ENCODE peak calls at places on chromosomes 4 and X, in six cellular contexts. K, S, C, G, H and E are unnamed samples. For H3K4me1, the result is how much of the 10 kb centered on the place peaks cover.

GRCh38 chr4:128803783-128804182 is 5.7 kb upstream of the JADE1 start:
- DNase-seq in S (no peak), C (no peak), K (peak), H (no peak), G (no peak), E (no peak)

GRCh38 chr4:108502366-108502765 is 118.0 kb upstream of the RPL34 start:
- DNase-seq in H (no peak), S (no peak), C (no peak), G (no peak), K (no peak), E (no peak)

GRCh38 chr4:82948647-82949204 is 48.2 kb downstream of the THAP9 start:
- DNase-seq in K (no peak), S (no peak), G (no peak), C (no peak), H (no peak), E (no peak)

GRCh38 chr4:6205584-6205965 is 5.2 kb upstream of the JAKMIP1 start:
- DNase-seq in G (no peak), S (no peak), K (no peak), H (no peak), C (peak), E (no peak)

GRCh38 chr4:107824367-107825071 is at the start of gene SGMS2:
- DNase-seq in G (peak), S (peak), K (peak), C (peak), H (peak), E (peak)

GRCh38 chr4:182143822-182144620 is 99.2 kb upstream of the TENM3 start:
- DNase-seq in H (peak), S (no peak), G (peak), C (no peak), K (peak), E (no peak)

GRCh38 chrX:123157586-123157985 is 26.5 kb upstream of the GRIA3 start:
- DNase-seq in G (no peak), H (no peak), C (no peak), S (no peak), K (no peak), E (no peak)

GRCh38 chrX:87409113-87409841 is 108.3 kb upstream of the KLHL4 start:
- DNase-seq in S (peak), G (peak), H (no peak), K (no peak), C (peak), E (no peak)

GRCh38 chr4:183436417-183436816 is 8.0 kb upstream of the CDKN2AIP start:
- DNase-seq in S (no peak), C (no peak), G (no peak), K (no peak), H (no peak), E (no peak)

GRCh38 chr4:41207330-41207831 is 7.0 kb downstream of the APBB2 start:
- DNase-seq in K (no peak), G (no peak), C (no peak), S (no peak), H (no peak), E (no peak)

GRCh38 chr4:37389967-37390580 is 145.5 kb downstream of the NWD2 start:
- DNase-seq in G (peak), H (peak), S (no peak), C (no peak), K (peak), E (peak)

GRCh38 chrX:118660085-118660484 is 67.3 kb upstream of the IL13RA1 start:
- DNase-seq in S (no peak), G (no peak), H (no peak), K (no peak), C (no peak), E (no peak)

GRCh38 chr4:14743172-14743571 is 259.1 kb upstream of the CPEB2 start:
- DNase-seq in K (no peak), S (no peak), H (no peak), C (no peak), G (no peak), E (no peak)

GRCh38 chrX:153966841-153967535 is 4.6 kb downstream of the HCFC1 start:
- DNase-seq in C (no peak), H (no peak), G (no peak), K (no peak), S (no peak), E (no peak)

GRCh38 chrX:130172127-130172834 is 519 bp downstream of the RAB33A start:
- DNase-seq in G (no peak), S (no peak), C (no peak), K (no peak), H (no peak), E (no peak)

GRCh38 chr4:139734201-139734874 is 68.7 kb downstream of the MGST2 start:
- DNase-seq in H (no peak), S (no peak), C (no peak), G (peak), K (no peak), E (no peak)

GRCh38 chrX:64394059-64394873 is 986 bp downstream of the MTMR8 start:
- DNase-seq in K (no peak), C (no peak), S (no peak), G (no peak), H (no peak), E (no peak)

GRCh38 chr4:112523764-112524505 is 8.0 kb upstream of the NEUROG2 start:
- DNase-seq in C (no peak), K (peak), H (peak), S (peak), G (peak), E (no peak)

GRCh38 chrX:47179221-47179927 is 14.3 kb upstream of the UBA1 start:
- DNase-seq in H (no peak), S (no peak), G (no peak), C (peak), K (no peak), E (no peak)

GRCh38 chrX:121389976-121390709 is 342.7 kb downstream of the GLUD2 start:
- DNase-seq in H (no peak), C (no peak), K (no peak), S (no peak), G (no peak), E (no peak)

GRCh38 chr4:7397206-7398103 is 37.3 kb downstream of the PSAPL1 start:
- DNase-seq in C (peak), G (no peak), S (peak), H (no peak), K (no peak), E (no peak)

GRCh38 chrX:23509256-23509655 is 158.0 kb upstream of the PRDX4 start:
- DNase-seq in H (peak), S (no peak), K (no peak), G (no peak), C (no peak), E (no peak)
- H3K4me1 ChIP-seq in H (under half), S (under half), K (under half), G (under half), C (under half), E (under half)

GRCh38 chr4:121381148-121381462 is 287 bp upstream of the QRFPR start:
- DNase-seq in S (no peak), C (no peak), K (no peak), H (no peak), G (no peak), E (no peak)

GRCh38 chr4:121379276-121379675 is 1.5 kb downstream of the QRFPR start:
- DNase-seq in C (no peak), K (no peak), G (no peak), S (no peak), H (no peak), E (no peak)

GRCh38 chr4:121376541-121376940 is 4.3 kb downstream of the QRFPR start:
- DNase-seq in G (no peak), K (no peak), H (no peak), S (peak), C (no peak), E (no peak)

GRCh38 chr4:121377065-121377464 is 3.8 kb downstream of the QRFPR start:
- DNase-seq in C (no peak), H (no peak), G (no peak), S (no peak), K (no peak), E (no peak)

DNA sequence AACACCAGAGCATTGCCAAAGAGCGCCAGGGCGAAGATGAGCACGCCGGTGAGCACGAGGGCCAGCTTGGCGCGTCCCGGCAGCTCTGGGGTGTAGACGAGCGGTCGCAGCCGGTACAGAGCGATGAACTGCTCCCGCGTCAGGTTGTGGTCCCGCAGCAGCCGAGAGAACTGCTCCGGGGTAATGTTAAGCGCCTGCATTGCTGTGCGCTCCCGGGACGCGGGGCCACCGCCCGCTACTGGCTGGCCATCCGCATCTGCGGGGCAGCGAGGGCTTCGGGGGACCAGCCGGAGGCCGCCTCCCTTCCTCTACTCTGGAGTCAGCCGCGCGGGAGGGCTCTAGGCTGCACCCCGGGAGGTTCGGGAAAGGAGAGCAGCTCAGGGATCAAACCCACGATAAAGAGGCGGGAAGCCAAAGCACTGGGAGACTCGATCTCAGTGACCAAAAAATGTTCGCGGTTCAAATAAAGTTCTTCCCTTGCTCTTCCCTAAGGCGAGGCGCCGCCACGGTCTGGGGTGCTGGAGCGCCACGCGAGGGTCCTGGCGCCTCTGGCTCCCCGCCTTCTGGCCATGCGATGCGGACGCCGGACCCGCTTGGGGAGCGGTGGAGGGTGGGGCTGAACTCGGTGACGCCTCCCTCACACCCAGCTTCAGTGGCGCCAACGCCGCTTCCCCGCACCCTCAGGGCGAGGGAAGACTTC is at the start of gene QRFPR:
- DNase-seq in K (peak), G (no peak), H (no peak), C (no peak), S (no peak), E (peak)
- H3K4me3 ChIP-seq in K (peak), G (no peak), H (no peak), C (peak), S (peak), E (peak)

DNA sequence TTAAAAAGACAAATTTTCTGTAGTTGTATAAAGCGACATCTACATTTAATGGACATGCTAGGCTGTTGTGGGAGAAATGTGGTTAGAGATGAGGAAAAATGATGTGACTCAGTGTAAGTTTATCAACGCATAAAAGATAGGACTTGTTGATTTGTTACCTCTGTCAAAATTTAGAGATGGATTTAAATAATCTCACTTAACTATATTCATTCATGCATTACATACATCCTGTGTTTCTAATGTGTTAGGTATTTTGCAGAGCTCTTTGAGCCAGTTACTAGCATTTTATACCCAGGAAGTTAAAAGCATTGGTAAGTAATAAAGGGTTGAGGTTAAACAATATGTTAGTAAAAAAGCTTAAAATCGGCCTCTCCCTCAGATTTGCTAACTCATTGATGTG is 34.3 kb downstream of the METAP1 start:
- DNase-seq in S (no peak), C (no peak), K (no peak), H (no peak), G (no peak), E (no peak)
- H3K4me1 ChIP-seq in S (under half), C (under half), K (under half), H (under half), G (under half), E (under half)

GRCh38 chr4:86939737-86940141 is 4.9 kb downstream of the AFF1 start:
- DNase-seq in S (no peak), H (no peak), C (no peak), K (peak), G (no peak), E (no peak)
- H3K4me3 ChIP-seq in S (peak), H (no peak), C (no peak), K (peak), G (no peak), E (no peak)

GRCh38 chrX:45774961-45775360 is 574.3 kb upstream of the DIPK2B start:
- DNase-seq in G (no peak), H (no peak), K (no peak), S (no peak), C (peak), E (no peak)

GRCh38 chrX:45781901-45782553 is 581.4 kb upstream of the DIPK2B start:
- DNase-seq in G (no peak), C (no peak), K (peak), H (no peak), S (no peak), E (no peak)

GRCh38 chrX:45783002-45783401 is 582.3 kb upstream of the DIPK2B start:
- DNase-seq in G (no peak), S (no peak), C (no peak), H (no peak), K (no peak), E (no peak)

GRCh38 chrX:45775462-45775861 is 574.8 kb upstream of the DIPK2B start:
- DNase-seq in H (peak), G (no peak), C (no peak), K (no peak), S (no peak), E (no peak)

GRCh38 chrX:45778621-45779020 is 577.9 kb upstream of the DIPK2B start:
- DNase-seq in S (no peak), K (no peak), H (no peak), G (no peak), C (no peak), E (no peak)
- H3K4me1 ChIP-seq in S (under half), K (half or more), H (under half), G (under half), C (under half), E (under half)

DNA sequence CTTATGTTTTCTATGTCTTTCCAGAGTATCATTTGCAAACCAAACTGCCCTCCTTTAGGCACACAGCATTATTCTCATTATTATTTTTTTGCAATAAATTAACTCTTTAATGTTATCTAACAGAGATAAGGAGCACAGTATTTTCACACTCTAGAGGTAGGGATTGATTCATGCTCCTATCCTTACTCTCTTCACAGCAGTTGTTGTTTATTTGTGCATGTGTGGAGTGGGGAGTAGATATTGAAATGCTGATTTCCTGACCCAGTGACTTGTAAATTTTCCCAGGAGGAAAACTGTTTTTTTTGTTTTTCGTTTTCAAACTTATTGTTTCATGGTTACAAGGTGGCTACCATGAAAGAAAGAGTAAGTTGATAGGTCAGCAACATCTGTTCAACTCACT is 140.0 kb downstream of the NPFFR2 start:
- DNase-seq in C (no peak), G (no peak), H (no peak), K (no peak), S (no peak), E (no peak)
- H3K4me3 ChIP-seq in C (no peak), G (no peak), H (no peak), K (no peak), S (no peak), E (no peak)

GRCh38 chrX:147916375-147916968 is 4.8 kb downstream of the FMR1 start:
- DNase-seq in S (no peak), K (no peak), C (no peak), G (no peak), H (no peak), E (no peak)
- H3K4me1 ChIP-seq in S (under half), K (under half), C (under half), G (under half), H (half or more), E (under half)

GRCh38 chr4:78166582-78166981 is 109.5 kb downstream of the FRAS1 start:
- DNase-seq in H (no peak), C (no peak), S (no peak), G (no peak), K (peak), E (no peak)
- H3K4me3 ChIP-seq in H (no peak), C (no peak), S (no peak), G (no peak), K (no peak), E (no peak)

DNA sequence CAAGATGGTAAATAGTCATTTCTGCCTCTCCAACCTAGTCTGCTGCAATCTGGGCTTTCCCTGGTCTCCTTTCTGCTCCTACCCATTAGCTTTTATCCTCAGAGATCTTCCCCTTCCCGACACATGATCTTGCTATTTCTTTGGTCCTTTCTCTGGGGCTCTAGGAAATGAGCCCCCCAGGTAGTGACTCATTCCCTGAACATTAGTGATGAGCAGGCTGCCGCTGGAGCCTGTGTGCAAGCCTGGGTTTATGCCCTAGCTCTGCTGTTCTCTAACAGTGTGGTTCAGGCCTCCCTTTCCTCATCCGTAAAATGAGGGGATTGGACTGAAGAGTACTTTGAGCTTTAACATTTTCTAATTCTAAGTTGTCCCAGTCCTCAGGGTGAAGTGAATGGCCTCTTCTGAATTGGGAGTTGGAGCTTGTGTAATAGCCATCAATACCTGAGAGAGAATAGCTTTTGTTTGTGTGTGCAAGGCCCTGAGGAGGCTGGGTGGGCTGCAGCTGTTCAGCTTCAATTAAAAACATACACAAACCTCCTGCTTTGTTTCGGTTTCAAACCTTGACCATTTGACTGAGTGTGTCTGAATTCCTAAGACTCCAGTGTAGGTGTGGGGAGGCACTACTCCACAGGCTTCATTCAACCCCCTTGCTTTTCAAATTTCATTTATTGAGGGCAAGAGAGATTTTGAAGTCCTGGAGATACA is 115.6 kb upstream of the SCML1 start:
- DNase-seq in C (no peak), H (no peak), G (no peak), S (no peak), K (no peak), E (no peak)
- H3K4me1 ChIP-seq in C (under half), H (under half), G (under half), S (under half), K (under half), E (under half)

GRCh38 chrX:17736478-17736855 is 826 bp upstream of the SCML1 start:
- DNase-seq in C (no peak), S (no peak), K (no peak), H (no peak), G (no peak), E (no peak)
- H3K4me3 ChIP-seq in C (peak), S (peak), K (peak), H (peak), G (no peak), E (peak)